ENCODE peak calls at places on chromosome 1, in six cellular contexts. One of them, this sample, is unnamed.

GRCh38 chr1:173506437-173506836 is 29.3 kb downstream of the PRDX6 start:
- DNase-seq in GM12878: no peak
- DNase-seq in K562: no peak
- DNase-seq in A549: peak
- DNase-seq in endothelial cell of umbilical vein: no peak
- DNase-seq in HepG2: peak
- DNase-seq in this sample: no peak

GRCh38 chr1:234975122-234975940 is 153.3 kb downstream of the TOMM20 start:
- DNase-seq in GM12878: no peak
- DNase-seq in K562: peak
- DNase-seq in A549: peak
- DNase-seq in endothelial cell of umbilical vein: peak
- DNase-seq in HepG2: peak
- DNase-seq in this sample: peak

GRCh38 chr1:209569445-209570207 is 13.9 kb upstream of the CAMK1G start:
- DNase-seq in GM12878: peak
- DNase-seq in K562: peak
- DNase-seq in A549: peak
- DNase-seq in endothelial cell of umbilical vein: peak
- DNase-seq in HepG2: peak
- DNase-seq in this sample: peak

GRCh38 chr1:11150326-11150725 is 38.8 kb upstream of the ANGPTL7 start:
- DNase-seq in GM12878: no peak
- DNase-seq in K562: no peak
- DNase-seq in A549: no peak
- DNase-seq in endothelial cell of umbilical vein: no peak
- DNase-seq in HepG2: no peak
- DNase-seq in this sample: no peak

GRCh38 chr1:42913426-42914091 is 45.1 kb downstream of the SLC2A1 start:
- DNase-seq in GM12878: peak
- DNase-seq in K562: peak
- DNase-seq in A549: peak
- DNase-seq in endothelial cell of umbilical vein: peak
- DNase-seq in HepG2: peak
- DNase-seq in this sample: peak

GRCh38 chr1:27672750-27673112 is 739 bp upstream of the IFI6 start:
- DNase-seq in GM12878: no peak
- DNase-seq in K562: no peak
- DNase-seq in A549: no peak
- DNase-seq in endothelial cell of umbilical vein: no peak
- DNase-seq in HepG2: no peak
- DNase-seq in this sample: no peak

GRCh38 chr1:118210723-118211110 is 25.7 kb upstream of the SPAG17 start:
- DNase-seq in GM12878: no peak
- DNase-seq in K562: no peak
- DNase-seq in A549: no peak
- DNase-seq in endothelial cell of umbilical vein: no peak
- DNase-seq in HepG2: no peak
- DNase-seq in this sample: no peak

GRCh38 chr1:45275054-45275453 is 51.6 kb upstream of the HPDL start:
- DNase-seq in GM12878: no peak
- DNase-seq in K562: no peak
- DNase-seq in A549: no peak
- DNase-seq in endothelial cell of umbilical vein: no peak
- DNase-seq in HepG2: peak
- DNase-seq in this sample: no peak

GRCh38 chr1:99855914-99856450 is 5.8 kb downstream of the AGL start:
- DNase-seq in GM12878: no peak
- DNase-seq in K562: no peak
- DNase-seq in A549: no peak
- DNase-seq in endothelial cell of umbilical vein: no peak
- DNase-seq in HepG2: no peak
- DNase-seq in this sample: no peak

GRCh38 chr1:168556647-168557046 is 12.8 kb upstream of the XCL2 start:
- DNase-seq in GM12878: no peak
- DNase-seq in K562: no peak
- DNase-seq in A549: no peak
- DNase-seq in endothelial cell of umbilical vein: no peak
- DNase-seq in HepG2: no peak
- DNase-seq in this sample: no peak

GRCh38 chr1:109719337-109719837 is 7.3 kb downstream of the GSTM5 start:
- DNase-seq in GM12878: peak
- DNase-seq in K562: no peak
- DNase-seq in A549: no peak
- DNase-seq in endothelial cell of umbilical vein: peak
- DNase-seq in HepG2: no peak
- DNase-seq in this sample: peak

GRCh38 chr1:204041803-204042505 is 31.0 kb upstream of the SOX13 start:
- DNase-seq in GM12878: no peak
- DNase-seq in K562: no peak
- DNase-seq in A549: no peak
- DNase-seq in endothelial cell of umbilical vein: no peak
- DNase-seq in HepG2: no peak
- DNase-seq in this sample: no peak

GRCh38 chr1:76086597-76086996 is 12.1 kb downstream of the ST6GALNAC3 start:
- DNase-seq in GM12878: no peak
- DNase-seq in K562: no peak
- DNase-seq in A549: no peak
- DNase-seq in endothelial cell of umbilical vein: no peak
- DNase-seq in HepG2: no peak
- DNase-seq in this sample: no peak

GRCh38 chr1:204075116-204075636 is 2.3 kb downstream of the SOX13 start:
- DNase-seq in GM12878: no peak
- DNase-seq in K562: no peak
- DNase-seq in A549: no peak
- DNase-seq in endothelial cell of umbilical vein: no peak
- DNase-seq in HepG2: peak
- DNase-seq in this sample: no peak

GRCh38 chr1:94006604-94007003 is 97.4 kb upstream of the GCLM start:
- DNase-seq in GM12878: no peak
- DNase-seq in K562: no peak
- DNase-seq in A549: no peak
- DNase-seq in endothelial cell of umbilical vein: no peak
- DNase-seq in HepG2: no peak
- DNase-seq in this sample: no peak

GRCh38 chr1:238581332-238581731 is 690.6 kb upstream of the ZP4 start:
- DNase-seq in GM12878: no peak
- DNase-seq in K562: no peak
- DNase-seq in A549: no peak
- DNase-seq in endothelial cell of umbilical vein: no peak
- DNase-seq in HepG2: no peak
- DNase-seq in this sample: no peak

GRCh38 chr1:229397762-229398161 is 36.1 kb downstream of the ACTA1 start:
- DNase-seq in GM12878: no peak
- DNase-seq in K562: no peak
- DNase-seq in A549: no peak
- DNase-seq in endothelial cell of umbilical vein: no peak
- DNase-seq in HepG2: no peak
- DNase-seq in this sample: no peak

GRCh38 chr1:35851175-35851869 is 31.7 kb upstream of the AGO1 start:
- DNase-seq in GM12878: no peak
- DNase-seq in K562: no peak
- DNase-seq in A549: no peak
- DNase-seq in endothelial cell of umbilical vein: no peak
- DNase-seq in HepG2: no peak
- DNase-seq in this sample: no peak

GRCh38 chr1:24202987-24203386 is 15.9 kb upstream of the IFNLR1 start:
- DNase-seq in GM12878: no peak
- DNase-seq in K562: no peak
- DNase-seq in A549: no peak
- DNase-seq in endothelial cell of umbilical vein: no peak
- DNase-seq in HepG2: no peak
- DNase-seq in this sample: no peak
- H3K4me3 ChIP-seq in GM12878: no peak
- H3K4me3 ChIP-seq in K562: no peak
- H3K4me3 ChIP-seq in A549: no peak
- H3K4me3 ChIP-seq in endothelial cell of umbilical vein: no peak
- H3K4me3 ChIP-seq in HepG2: no peak
- H3K4me3 ChIP-seq in this sample: no peak

DNA sequence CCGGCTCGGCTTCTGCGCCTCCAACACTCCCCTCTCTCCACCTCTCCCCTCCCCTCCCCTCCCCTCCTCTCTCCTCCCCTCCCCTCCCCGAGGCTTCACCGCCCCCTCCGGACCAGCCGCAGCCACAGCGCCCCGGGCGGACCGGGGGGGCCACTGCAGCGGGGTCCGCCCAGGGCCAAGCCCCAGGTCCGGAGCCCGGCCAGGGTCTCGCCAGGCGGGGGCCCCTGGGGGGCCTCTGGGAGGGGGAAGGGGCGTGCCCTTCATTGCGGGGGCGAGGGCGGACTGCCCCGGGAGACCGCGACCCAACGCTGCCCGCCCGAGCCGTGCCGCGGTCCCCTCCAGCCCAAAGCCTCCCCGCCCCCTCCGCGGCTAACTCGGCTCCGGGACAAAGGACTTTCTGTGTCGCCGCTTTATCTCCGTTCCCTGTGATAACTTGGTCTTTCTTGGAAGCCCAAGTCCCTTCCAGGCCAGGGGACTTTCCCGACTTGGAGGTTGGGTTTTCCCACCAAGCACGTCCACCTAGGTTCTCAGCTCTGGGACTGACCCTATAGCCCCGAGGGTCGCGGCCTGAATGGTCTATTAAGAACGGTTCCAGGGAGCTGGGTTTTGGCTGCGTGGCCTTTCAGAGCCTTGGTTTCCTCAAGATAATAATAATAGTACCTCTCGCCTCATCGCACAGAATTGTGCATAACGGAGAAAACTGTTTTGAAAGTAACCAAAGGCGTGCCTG is at the start of gene UBQLN4:
- DNase-seq in GM12878: no peak
- DNase-seq in K562: peak
- DNase-seq in A549: peak
- DNase-seq in endothelial cell of umbilical vein: peak
- DNase-seq in HepG2: peak
- DNase-seq in this sample: peak
- TF ChIP-seq CTCF in GM12878: peak
- TF ChIP-seq CTCF in K562: peak
- TF ChIP-seq CTCF in A549: peak
- TF ChIP-seq CTCF in endothelial cell of umbilical vein: peak
- TF ChIP-seq CTCF in HepG2: peak
- TF ChIP-seq CTCF in this sample: peak

GRCh38 chr1:155130272-155131006 is 2.8 kb downstream of the EFNA1 start:
- DNase-seq in GM12878: no peak
- DNase-seq in K562: peak
- DNase-seq in A549: no peak
- DNase-seq in endothelial cell of umbilical vein: no peak
- DNase-seq in HepG2: no peak
- DNase-seq in this sample: no peak

GRCh38 chr1:155133799-155134281 is 1.8 kb upstream of the SLC50A1 start:
- DNase-seq in GM12878: no peak
- DNase-seq in K562: peak
- DNase-seq in A549: no peak
- DNase-seq in endothelial cell of umbilical vein: peak
- DNase-seq in HepG2: peak
- DNase-seq in this sample: no peak

GRCh38 chr1:155131846-155132245 is 3.8 kb upstream of the SLC50A1 start:
- DNase-seq in GM12878: no peak
- DNase-seq in K562: peak
- DNase-seq in A549: no peak
- DNase-seq in endothelial cell of umbilical vein: no peak
- DNase-seq in HepG2: no peak
- DNase-seq in this sample: no peak

GRCh38 chr1:155128755-155129473 is 1.2 kb downstream of the EFNA1 start:
- DNase-seq in GM12878: no peak
- DNase-seq in K562: no peak
- DNase-seq in A549: no peak
- DNase-seq in endothelial cell of umbilical vein: peak
- DNase-seq in HepG2: peak
- DNase-seq in this sample: no peak

DNA sequence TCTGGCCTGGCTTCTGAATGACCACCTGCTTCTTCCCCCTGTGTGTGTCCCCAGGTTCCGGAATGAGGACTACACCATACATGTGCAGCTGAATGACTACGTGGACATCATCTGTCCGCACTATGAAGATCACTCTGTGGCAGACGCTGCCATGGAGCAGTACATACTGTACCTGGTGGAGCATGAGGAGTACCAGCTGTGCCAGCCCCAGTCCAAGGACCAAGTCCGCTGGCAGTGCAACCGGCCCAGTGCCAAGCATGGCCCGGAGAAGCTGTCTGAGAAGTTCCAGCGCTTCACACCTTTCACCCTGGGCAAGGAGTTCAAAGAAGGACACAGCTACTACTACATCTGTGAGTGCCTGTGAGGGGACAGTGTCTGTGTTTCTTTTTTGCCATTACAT is 3.6 kb downstream of the EFNA1 start:
- DNase-seq in GM12878: no peak
- DNase-seq in K562: peak
- DNase-seq in A549: no peak
- DNase-seq in endothelial cell of umbilical vein: no peak
- DNase-seq in HepG2: no peak
- DNase-seq in this sample: no peak
- TF ChIP-seq MYC in GM12878: no peak
- TF ChIP-seq MYC in K562: no peak
- TF ChIP-seq MYC in A549: no peak
- TF ChIP-seq MYC in endothelial cell of umbilical vein: no peak
- TF ChIP-seq MYC in HepG2: no peak
- TF ChIP-seq MYC in this sample: no peak

DNA sequence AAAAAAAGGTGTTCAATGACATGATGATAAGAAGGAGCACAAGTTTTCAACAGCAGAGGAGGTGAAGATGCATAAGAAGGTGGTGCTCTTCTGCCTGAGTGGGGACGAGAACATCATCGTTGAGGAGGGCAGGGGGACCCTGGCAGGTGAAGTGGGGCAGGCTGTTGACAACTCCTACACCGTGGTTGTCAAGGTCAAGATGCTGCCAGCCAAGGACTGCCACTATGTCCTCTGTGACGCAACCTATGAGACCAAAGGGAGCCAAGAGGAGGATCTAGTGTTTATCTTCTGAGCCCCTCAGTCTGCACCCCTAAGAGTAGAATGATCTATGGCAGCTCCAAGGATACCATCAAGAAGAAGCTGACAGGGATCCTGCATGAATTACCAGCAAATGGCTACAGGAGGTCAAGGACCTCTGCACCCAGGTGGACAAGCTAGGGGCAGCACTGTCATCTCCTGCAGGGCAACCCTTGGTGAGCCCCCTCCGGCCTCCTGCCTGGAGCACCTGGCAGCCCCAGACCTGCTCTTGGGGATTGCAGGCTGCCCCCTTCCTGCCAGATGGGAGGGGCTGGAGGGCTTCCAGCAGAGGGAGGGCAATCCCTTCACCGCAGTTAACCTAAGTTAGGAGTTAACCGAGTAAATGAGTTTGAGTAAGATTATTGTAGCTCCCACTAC is 80.5 kb downstream of the ZNF281 start:
- DNase-seq in GM12878: no peak
- DNase-seq in K562: no peak
- DNase-seq in A549: no peak
- DNase-seq in endothelial cell of umbilical vein: no peak
- DNase-seq in HepG2: no peak
- DNase-seq in this sample: no peak
- H3K4me3 ChIP-seq in GM12878: no peak
- H3K4me3 ChIP-seq in K562: no peak
- H3K4me3 ChIP-seq in A549: no peak
- H3K4me3 ChIP-seq in endothelial cell of umbilical vein: no peak
- H3K4me3 ChIP-seq in HepG2: no peak
- H3K4me3 ChIP-seq in this sample: no peak